ENCODE peak calls at places on chromosomes 16 and 17, in five cellular contexts. X, Q, K, J and D are unnamed samples.

GRCh38 chr17:80881321-80881720 is 110.3 kb upstream of the CHMP6 start:
- DNase-seq in X (no peak), Q (no peak), K (no peak), J (no peak), D (no peak)

GRCh38 chr17:4853195-4853762 is 20.1 kb downstream of the MINK1 start:
- DNase-seq in X (no peak), Q (no peak), K (no peak), J (no peak), D (no peak)

GRCh38 chr17:50524838-50525237 is 7.7 kb upstream of the EPN3 start:
- DNase-seq in X (no peak), Q (no peak), K (no peak), J (no peak), D (no peak)

GRCh38 chr16:81680444-81681263 is 98.4 kb upstream of the PLCG2 start:
- DNase-seq in X (no peak), Q (no peak), K (no peak), J (no peak), D (no peak)

GRCh38 chr16:62711797-62712196 is 675.6 kb upstream of the CDH8 start:
- DNase-seq in X (no peak), Q (no peak), K (no peak), J (no peak), D (no peak)

GRCh38 chr16:1193143-1193824 is 31.8 kb downstream of the TPSG1 start:
- DNase-seq in X (no peak), Q (no peak), K (no peak), J (no peak), D (no peak)

GRCh38 chr16:4200000-4200780 is 41.7 kb downstream of the SRL start:
- DNase-seq in X (peak; percentile 8), Q (peak; percentile 31), K (peak; percentile 57), J (peak; percentile 49), D (peak; percentile 47)

GRCh38 chr17:45963889-45964288 is 35.2 kb upstream of the STH start:
- DNase-seq in X (no peak), Q (no peak), K (no peak), J (no peak), D (no peak)

GRCh38 chr16:67726106-67727034 is 7.3 kb upstream of the GFOD2 start:
- DNase-seq in X (no peak), Q (no peak), K (no peak), J (no peak), D (no peak)

GRCh38 chr17:54903375-54903774 is 2.7 kb downstream of the TOM1L1 start:
- DNase-seq in X (no peak), Q (no peak), K (no peak), J (no peak), D (no peak)

GRCh38 chr16:84061236-84061830 is 18.7 kb upstream of the SLC38A8 start:
- DNase-seq in X (no peak), Q (no peak), K (no peak), J (no peak), D (no peak)

GRCh38 chr16:66604376-66605176 is at the start of gene CMTM3:
- DNase-seq in X (peak; percentile 70), Q (peak; percentile 83), K (peak; percentile 83), J (peak; percentile 49), D (peak; percentile 29)

GRCh38 chr17:80995131-80995530 is 3.5 kb downstream of the CHMP6 start:
- DNase-seq in X (no peak), Q (no peak), K (no peak), J (no peak), D (no peak)

GRCh38 chr17:21095735-21096134 is 31.0 kb upstream of the DHRS7B start:
- DNase-seq in X (no peak), Q (no peak), K (no peak), J (no peak), D (no peak)

GRCh38 chr16:66596986-66597848 is 7.3 kb upstream of the CMTM3 start:
- DNase-seq in X (no peak), Q (no peak), K (no peak), J (no peak), D (no peak)

GRCh38 chr16:56997264-56997663 is 7.9 kb downstream of the NLRC5 start:
- DNase-seq in X (no peak), Q (no peak), K (no peak), J (no peak), D (no peak)

GRCh38 chr17:55734128-55734781 is 11.6 kb upstream of the TMEM100 start:
- DNase-seq in X (no peak), Q (no peak), K (no peak), J (no peak), D (no peak)

GRCh38 chr17:4678448-4679026 is 25.4 kb downstream of the PELP1 start:
- DNase-seq in X (peak; percentile 15), Q (no peak), K (no peak), J (peak; percentile 95), D (no peak)

GRCh38 chr17:74981979-74982662 is 5.3 kb upstream of the CDR2L start:
- DNase-seq in X (peak; percentile 71), Q (peak; percentile 83), K (peak; percentile 69), J (peak; percentile 43), D (no peak)

GRCh38 chr16:75019007-75019406 is 20.2 kb downstream of the ZNRF1 start:
- DNase-seq in X (no peak), Q (no peak), K (no peak), J (peak; percentile 89), D (no peak)

GRCh38 chr16:50909831-50910697 is 168.2 kb downstream of the CYLD start:
- DNase-seq in X (no peak), Q (no peak), K (no peak), J (no peak), D (no peak)

GRCh38 chr17:47649972-47650524 is 329 bp downstream of the KPNB1 start:
- DNase-seq in X (peak; percentile 50), Q (peak; percentile 77), K (no peak), J (no peak), D (peak; percentile 61)

GRCh38 chr17:61209524-61209923 is 190.1 kb upstream of the TBX2 start:
- DNase-seq in X (no peak), Q (no peak), K (no peak), J (no peak), D (no peak)

GRCh38 chr16:89061086-89061485 is 32.6 kb upstream of the ACSF3 start:
- DNase-seq in X (no peak), Q (no peak), K (no peak), J (no peak), D (no peak)

GRCh38 chr16:82653550-82654511 is 27.1 kb downstream of the CDH13 start:
- DNase-seq in X (no peak), Q (peak; percentile 8), K (no peak), J (peak; percentile 93), D (peak; percentile 32)

GRCh38 chr16:75202069-75202590 is 4.8 kb downstream of the CTRB2 start:
- DNase-seq in X (no peak), Q (no peak), K (no peak), J (no peak), D (no peak)

GRCh38 chr16:85019659-85020245 is 7.8 kb upstream of the KIAA0513 start:
- DNase-seq in X (no peak), Q (no peak), K (no peak), J (no peak), D (peak; percentile 80)

GRCh38 chr16:84105286-84105815 is 11.4 kb downstream of the MBTPS1 start:
- DNase-seq in X (no peak), Q (no peak), K (no peak), J (no peak), D (no peak)

GRCh38 chr16:2584742-2585650 is 47.2 kb downstream of the PDPK1 start:
- DNase-seq in X (no peak), Q (no peak), K (no peak), J (no peak), D (no peak)

GRCh38 chr16:10625595-10626357 is 45.4 kb upstream of the EMP2 start:
- DNase-seq in X (no peak), Q (no peak), K (no peak), J (peak; percentile 1), D (peak; percentile 9)

GRCh38 chr17:50171371-50172071 is 5.7 kb downstream of the SGCA start:
- DNase-seq in X (no peak), Q (no peak), K (no peak), J (no peak), D (no peak)

GRCh38 chr16:50844840-50845239 is 103.0 kb downstream of the CYLD start:
- DNase-seq in X (no peak), Q (no peak), K (no peak), J (no peak), D (no peak)

GRCh38 chr17:51013322-51013721 is 107.3 kb downstream of the SPAG9 start:
- DNase-seq in X (no peak), Q (no peak), K (no peak), J (no peak), D (no peak)

GRCh38 chr16:76265434-76266045 is 11.7 kb upstream of the CNTNAP4 start:
- DNase-seq in X (peak; percentile 9), Q (peak; percentile 1), K (peak; percentile 64), J (no peak), D (no peak)